ENCODE peak calls at places on chromosomes 2 and 18, in six cellular contexts. One of them, this sample, is unnamed.

GRCh38 chr2:16302969-16303592 is 362.6 kb downstream of the CYRIA start:
- DNase-seq in anterior cingulate cortex: no peak
- DNase-seq in CD8-positive, alpha-beta memory T cell: no peak
- DNase-seq in NCI-H1105 treated with DMSO at 0.1 percent for 48 hours: no peak
- DNase-seq in fibroblast of lung: no peak
- DNase-seq in activated T-cell treated with anti-CD3 and anti-CD28 coated beads for 24 hours: no peak
- DNase-seq in this sample: no peak

GRCh38 chr2:213188971-213189899 is 37.8 kb upstream of the IKZF2 start:
- DNase-seq in NCI-H1105 treated with DMSO at 0.1 percent for 48 hours: no peak
- DNase-seq in CD8-positive, alpha-beta memory T cell: no peak
- DNase-seq in anterior cingulate cortex: no peak
- DNase-seq in activated T-cell treated with anti-CD3 and anti-CD28 coated beads for 24 hours: no peak
- DNase-seq in fibroblast of lung: peak; percentile 16
- DNase-seq in this sample: peak; percentile 7

GRCh38 chr18:9348079-9348671 is 13.6 kb downstream of the TWSG1 start:
- DNase-seq in NCI-H1105 treated with DMSO at 0.1 percent for 48 hours: no peak
- DNase-seq in anterior cingulate cortex: no peak
- DNase-seq in CD8-positive, alpha-beta memory T cell: no peak
- DNase-seq in fibroblast of lung: peak; percentile 42
- DNase-seq in activated T-cell treated with anti-CD3 and anti-CD28 coated beads for 24 hours: no peak
- DNase-seq in this sample: peak; percentile 59

GRCh38 chr2:20693317-20693716 is 26.4 kb downstream of the GDF7 start:
- DNase-seq in fibroblast of lung: no peak
- DNase-seq in activated T-cell treated with anti-CD3 and anti-CD28 coated beads for 24 hours: no peak
- DNase-seq in CD8-positive, alpha-beta memory T cell: no peak
- DNase-seq in anterior cingulate cortex: no peak
- DNase-seq in NCI-H1105 treated with DMSO at 0.1 percent for 48 hours: no peak
- DNase-seq in this sample: no peak

GRCh38 chr2:9150568-9150900 is 56.1 kb upstream of the ASAP2 start:
- DNase-seq in NCI-H1105 treated with DMSO at 0.1 percent for 48 hours: no peak
- DNase-seq in CD8-positive, alpha-beta memory T cell: no peak
- DNase-seq in anterior cingulate cortex: no peak
- DNase-seq in fibroblast of lung: no peak
- DNase-seq in activated T-cell treated with anti-CD3 and anti-CD28 coated beads for 24 hours: no peak
- DNase-seq in this sample: no peak

GRCh38 chr2:12432985-12433640 is 283.6 kb upstream of the TRIB2 start:
- DNase-seq in NCI-H1105 treated with DMSO at 0.1 percent for 48 hours: no peak
- DNase-seq in anterior cingulate cortex: no peak
- DNase-seq in activated T-cell treated with anti-CD3 and anti-CD28 coated beads for 24 hours: no peak
- DNase-seq in CD8-positive, alpha-beta memory T cell: no peak
- DNase-seq in fibroblast of lung: peak; percentile 66
- DNase-seq in this sample: no peak

GRCh38 chr2:12821656-12822055 is 104.9 kb downstream of the TRIB2 start:
- DNase-seq in fibroblast of lung: no peak
- DNase-seq in NCI-H1105 treated with DMSO at 0.1 percent for 48 hours: no peak
- DNase-seq in CD8-positive, alpha-beta memory T cell: no peak
- DNase-seq in anterior cingulate cortex: no peak
- DNase-seq in activated T-cell treated with anti-CD3 and anti-CD28 coated beads for 24 hours: no peak
- DNase-seq in this sample: no peak

GRCh38 chr2:740446-741293 is 63.5 kb upstream of the TMEM18 start:
- DNase-seq in NCI-H1105 treated with DMSO at 0.1 percent for 48 hours: peak; percentile 98
- DNase-seq in fibroblast of lung: peak; percentile 68
- DNase-seq in activated T-cell treated with anti-CD3 and anti-CD28 coated beads for 24 hours: peak; percentile 20
- DNase-seq in CD8-positive, alpha-beta memory T cell: peak; percentile 43
- DNase-seq in anterior cingulate cortex: peak; percentile 53
- DNase-seq in this sample: peak; percentile 74